ENCODE peak calls at places on chromosomes 16 and 17, in seven cellular contexts. One of them, this sample, is unnamed.
A peak's percentile ranks its signal among the peaks of the same experiment; 100 is the strongest.

GRCh38 chr17:27846042-27846655 is 45.8 kb upstream of the NOS2 start:
- DNase-seq in psoas muscle: no peak
- DNase-seq in mammary epithelial cell: no peak
- DNase-seq in hepatocyte: no peak
- DNase-seq in ascending aorta: no peak
- DNase-seq in neuronal stem cell: no peak
- DNase-seq in K562: no peak
- DNase-seq in this sample: peak; percentile 58

GRCh38 chr17:79633154-79633553 is 22.3 kb upstream of the RBFOX3 start:
- DNase-seq in neuronal stem cell: no peak
- DNase-seq in K562: no peak
- DNase-seq in mammary epithelial cell: no peak
- DNase-seq in ascending aorta: peak; percentile 43
- DNase-seq in hepatocyte: no peak
- DNase-seq in psoas muscle: no peak
- DNase-seq in this sample: no peak

GRCh38 chr17:57892146-57892819 is 42.4 kb upstream of the MRPS23 start:
- DNase-seq in hepatocyte: peak; percentile 91
- DNase-seq in psoas muscle: peak; percentile 90
- DNase-seq in K562: peak; percentile 82
- DNase-seq in mammary epithelial cell: no peak
- DNase-seq in neuronal stem cell: peak; percentile 83
- DNase-seq in ascending aorta: peak; percentile 95
- DNase-seq in this sample: peak; percentile 79

GRCh38 chr16:65125871-65126270 is 4.0 kb upstream of the CDH11 start:
- DNase-seq in mammary epithelial cell: no peak
- DNase-seq in neuronal stem cell: no peak
- DNase-seq in hepatocyte: peak; percentile 72
- DNase-seq in ascending aorta: no peak
- DNase-seq in psoas muscle: no peak
- DNase-seq in K562: no peak
- DNase-seq in this sample: no peak

GRCh38 chr17:72968798-72969197 is 123.7 kb downstream of the SLC39A11 start:
- DNase-seq in neuronal stem cell: no peak
- DNase-seq in hepatocyte: no peak
- DNase-seq in psoas muscle: no peak
- DNase-seq in K562: no peak
- DNase-seq in ascending aorta: no peak
- DNase-seq in mammary epithelial cell: no peak
- DNase-seq in this sample: no peak

GRCh38 chr16:73064227-73064995 is 16.5 kb upstream of the ZFHX3 start:
- DNase-seq in neuronal stem cell: peak; percentile 36
- DNase-seq in psoas muscle: no peak
- DNase-seq in ascending aorta: peak; percentile 85
- DNase-seq in mammary epithelial cell: peak; percentile 51
- DNase-seq in hepatocyte: no peak
- DNase-seq in K562: peak; percentile 13
- DNase-seq in this sample: no peak

GRCh38 chr17:61464121-61464905 is 12.1 kb downstream of the TBX4 start:
- DNase-seq in mammary epithelial cell: no peak
- DNase-seq in neuronal stem cell: no peak
- DNase-seq in hepatocyte: no peak
- DNase-seq in K562: no peak
- DNase-seq in ascending aorta: no peak
- DNase-seq in psoas muscle: no peak
- DNase-seq in this sample: no peak

GRCh38 chr17:10217916-10218315 is 19.5 kb upstream of the GAS7 start:
- DNase-seq in neuronal stem cell: no peak
- DNase-seq in K562: no peak
- DNase-seq in hepatocyte: no peak
- DNase-seq in mammary epithelial cell: no peak
- DNase-seq in psoas muscle: no peak
- DNase-seq in ascending aorta: peak; percentile 31
- DNase-seq in this sample: no peak

GRCh38 chr17:80452173-80452915 is 24.1 kb downstream of the NPTX1 start:
- DNase-seq in K562: no peak
- DNase-seq in mammary epithelial cell: no peak
- DNase-seq in psoas muscle: no peak
- DNase-seq in ascending aorta: no peak
- DNase-seq in hepatocyte: no peak
- DNase-seq in neuronal stem cell: no peak
- DNase-seq in this sample: no peak

GRCh38 chr16:89505204-89506112 is 2.7 kb upstream of the SPG7 start:
- DNase-seq in hepatocyte: peak; percentile 88
- DNase-seq in neuronal stem cell: no peak
- DNase-seq in ascending aorta: peak; percentile 93
- DNase-seq in K562: peak; percentile 99
- DNase-seq in psoas muscle: peak; percentile 88
- DNase-seq in mammary epithelial cell: peak; percentile 79
- DNase-seq in this sample: peak; percentile 75

GRCh38 chr16:89502319-89502843 is 5.8 kb upstream of the SPG7 start:
- DNase-seq in ascending aorta: no peak
- DNase-seq in K562: peak; percentile 36
- DNase-seq in neuronal stem cell: no peak
- DNase-seq in hepatocyte: peak; percentile 86
- DNase-seq in psoas muscle: no peak
- DNase-seq in mammary epithelial cell: peak; percentile 95
- DNase-seq in this sample: no peak

GRCh38 chr16:89506113-89506504 is 2.1 kb upstream of the SPG7 start:
- DNase-seq in psoas muscle: no peak
- DNase-seq in mammary epithelial cell: no peak
- DNase-seq in neuronal stem cell: no peak
- DNase-seq in hepatocyte: no peak
- DNase-seq in ascending aorta: no peak
- DNase-seq in K562: peak; percentile 34
- DNase-seq in this sample: no peak

GRCh38 chr16:89506791-89507191 is 1.4 kb upstream of the SPG7 start:
- DNase-seq in neuronal stem cell: no peak
- DNase-seq in ascending aorta: no peak
- DNase-seq in mammary epithelial cell: no peak
- DNase-seq in K562: peak; percentile 51
- DNase-seq in hepatocyte: no peak
- DNase-seq in psoas muscle: no peak
- DNase-seq in this sample: peak; percentile 32

GRCh38 chr16:89504061-89504460 is 4.1 kb upstream of the SPG7 start:
- DNase-seq in K562: no peak
- DNase-seq in hepatocyte: no peak
- DNase-seq in neuronal stem cell: no peak
- DNase-seq in mammary epithelial cell: no peak
- DNase-seq in psoas muscle: no peak
- DNase-seq in ascending aorta: no peak
- DNase-seq in this sample: no peak
- H3K4me1 ChIP-seq in K562: peaks cover 66% of the 10 kb centered on the region
- H3K4me1 ChIP-seq in hepatocyte: peaks cover 30% of the 10 kb centered on the region
- H3K4me1 ChIP-seq in neuronal stem cell: peaks cover 3% of the 10 kb centered on the region
- H3K4me1 ChIP-seq in mammary epithelial cell: peaks cover 30% of the 10 kb centered on the region
- H3K4me1 ChIP-seq in psoas muscle: peaks cover 11% of the 10 kb centered on the region
- H3K4me1 ChIP-seq in ascending aorta: peaks cover 13% of the 10 kb centered on the region
- H3K4me1 ChIP-seq in this sample: peaks cover 32% of the 10 kb centered on the region

DNA sequence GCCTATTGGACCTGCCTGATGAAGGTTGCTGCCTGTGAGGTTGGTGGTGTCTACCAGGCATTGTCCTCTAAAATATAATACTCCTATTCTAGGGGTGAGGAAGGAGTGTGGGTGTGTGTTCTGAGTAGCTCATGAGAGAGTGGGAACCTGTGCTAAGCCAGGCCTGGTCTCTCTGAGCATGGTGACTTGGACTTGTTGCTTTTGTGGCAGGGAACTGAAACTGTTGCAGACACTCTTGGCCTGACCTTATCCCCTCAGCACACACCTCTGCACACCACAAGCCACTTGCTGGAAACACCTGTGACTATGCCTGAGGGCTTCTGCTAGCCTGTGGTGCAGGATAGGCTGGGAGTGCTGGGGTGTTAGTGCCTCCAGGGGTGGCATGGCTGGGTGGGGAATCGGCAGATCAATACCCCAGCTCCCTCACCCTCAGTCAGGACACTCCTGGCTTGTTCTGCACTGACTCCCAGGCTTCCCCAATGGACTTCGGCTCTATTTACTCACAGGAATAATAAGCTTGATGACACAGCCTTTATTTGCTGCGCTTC is 29.9 kb downstream of the PLCG2 start:
- DNase-seq in psoas muscle: no peak
- DNase-seq in hepatocyte: peak; percentile 22
- DNase-seq in mammary epithelial cell: no peak
- DNase-seq in K562: no peak
- DNase-seq in ascending aorta: no peak
- DNase-seq in neuronal stem cell: no peak
- DNase-seq in this sample: no peak
- H3K27ac ChIP-seq in psoas muscle: no peak overlapping the region
- H3K27ac ChIP-seq in hepatocyte: no peak overlapping the region
- H3K27ac ChIP-seq in mammary epithelial cell: no peak overlapping the region
- H3K27ac ChIP-seq in K562: no peak overlapping the region
- H3K27ac ChIP-seq in ascending aorta: no peak overlapping the region
- H3K27ac ChIP-seq in neuronal stem cell: no peak overlapping the region
- H3K27ac ChIP-seq in this sample: no peak overlapping the region

GRCh38 chr16:10935491-10935890 is 6.8 kb downstream of the DEXI start:
- DNase-seq in ascending aorta: no peak
- DNase-seq in K562: no peak
- DNase-seq in mammary epithelial cell: no peak
- DNase-seq in hepatocyte: no peak
- DNase-seq in neuronal stem cell: no peak
- DNase-seq in psoas muscle: no peak
- DNase-seq in this sample: no peak
- H3K4me1 ChIP-seq in ascending aorta: peaks cover 61% of the 10 kb centered on the region
- H3K4me1 ChIP-seq in K562: peaks cover 12% of the 10 kb centered on the region
- H3K4me1 ChIP-seq in mammary epithelial cell: peaks cover 23% of the 10 kb centered on the region
- H3K4me1 ChIP-seq in hepatocyte: peaks cover 25% of the 10 kb centered on the region
- H3K4me1 ChIP-seq in neuronal stem cell: peaks cover 12% of the 10 kb centered on the region
- H3K4me1 ChIP-seq in psoas muscle: peaks cover 92% of the 10 kb centered on the region
- H3K4me1 ChIP-seq in this sample: peaks cover 55% of the 10 kb centered on the region

GRCh38 chr16:14509675-14510132 is 120.4 kb downstream of the PARN start:
- DNase-seq in neuronal stem cell: no peak
- DNase-seq in psoas muscle: no peak
- DNase-seq in mammary epithelial cell: no peak
- DNase-seq in ascending aorta: no peak
- DNase-seq in K562: no peak
- DNase-seq in hepatocyte: no peak
- DNase-seq in this sample: no peak
- H3K27ac ChIP-seq in neuronal stem cell: no peak overlapping the region
- H3K27ac ChIP-seq in psoas muscle: peak overlapping the region; percentile 20
- H3K27ac ChIP-seq in mammary epithelial cell: no peak overlapping the region
- H3K27ac ChIP-seq in ascending aorta: no peak overlapping the region
- H3K27ac ChIP-seq in K562: no peak overlapping the region
- H3K27ac ChIP-seq in hepatocyte: peak overlapping the region; percentile 5
- H3K27ac ChIP-seq in this sample: no peak overlapping the region

GRCh38 chr17:17079336-17079735 is 37.1 kb downstream of the MPRIP start:
- DNase-seq in mammary epithelial cell: no peak
- DNase-seq in ascending aorta: no peak
- DNase-seq in neuronal stem cell: no peak
- DNase-seq in K562: peak; percentile 45
- DNase-seq in hepatocyte: no peak
- DNase-seq in psoas muscle: no peak
- DNase-seq in this sample: no peak

GRCh38 chr17:17079761-17080160 is 37.5 kb downstream of the MPRIP start:
- DNase-seq in neuronal stem cell: no peak
- DNase-seq in mammary epithelial cell: no peak
- DNase-seq in K562: no peak
- DNase-seq in ascending aorta: no peak
- DNase-seq in psoas muscle: peak; percentile 51
- DNase-seq in hepatocyte: no peak
- DNase-seq in this sample: no peak

GRCh38 chr17:17077101-17077500 is 34.8 kb downstream of the MPRIP start:
- DNase-seq in ascending aorta: no peak
- DNase-seq in hepatocyte: no peak
- DNase-seq in psoas muscle: no peak
- DNase-seq in K562: no peak
- DNase-seq in neuronal stem cell: no peak
- DNase-seq in mammary epithelial cell: no peak
- DNase-seq in this sample: no peak

GRCh38 chr17:17078832-17079231 is 36.6 kb downstream of the MPRIP start:
- DNase-seq in psoas muscle: no peak
- DNase-seq in K562: no peak
- DNase-seq in neuronal stem cell: no peak
- DNase-seq in hepatocyte: no peak
- DNase-seq in mammary epithelial cell: no peak
- DNase-seq in ascending aorta: no peak
- DNase-seq in this sample: no peak

DNA sequence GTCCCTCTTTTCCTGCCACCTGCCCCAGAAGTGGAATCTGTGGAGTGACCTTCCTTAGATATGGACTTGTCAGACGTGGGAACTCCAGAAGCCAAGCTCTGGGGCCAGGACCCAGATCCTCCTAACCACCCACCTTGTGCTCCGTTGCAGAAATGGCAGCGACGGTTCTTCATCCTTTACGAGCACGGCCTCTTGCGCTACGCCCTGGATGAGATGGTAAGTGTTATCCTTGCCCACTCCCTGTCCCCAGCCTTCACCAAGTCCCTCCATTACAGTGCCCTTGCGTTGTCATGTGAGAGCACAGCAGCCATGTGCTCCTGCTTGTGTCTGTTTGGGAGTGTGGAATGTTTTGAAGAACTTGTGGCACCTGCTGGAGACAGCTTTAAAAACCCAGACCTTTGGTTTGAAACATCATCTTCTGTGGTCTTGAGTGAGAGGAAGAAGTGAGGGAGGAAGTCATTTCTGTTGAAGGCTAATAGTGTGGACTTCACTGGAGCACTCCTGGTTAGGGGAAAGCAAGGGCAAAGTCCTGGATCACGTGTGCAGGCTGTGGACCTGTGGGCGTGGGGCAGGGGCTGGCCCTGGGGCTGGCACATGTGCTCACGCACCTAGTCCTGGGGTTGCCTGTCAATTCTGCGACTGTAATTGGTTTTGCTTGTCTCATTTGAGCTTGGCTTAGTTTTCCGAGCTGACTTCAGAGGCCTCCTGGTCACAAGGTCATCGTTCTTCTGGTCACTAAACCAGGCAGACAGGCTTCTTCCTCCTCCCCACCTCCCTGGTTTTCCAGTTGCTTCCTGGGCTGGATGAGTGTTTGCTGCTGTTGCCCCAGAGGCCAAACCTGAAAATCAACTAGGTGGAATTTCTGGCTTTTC is 35.8 kb downstream of the MPRIP start:
- DNase-seq in K562: no peak
- DNase-seq in neuronal stem cell: no peak
- DNase-seq in mammary epithelial cell: no peak
- DNase-seq in psoas muscle: no peak
- DNase-seq in hepatocyte: peak; percentile 83
- DNase-seq in ascending aorta: no peak
- DNase-seq in this sample: no peak
- H3K4me1 ChIP-seq in K562: peaks cover 28% of the 10 kb centered on the region
- H3K4me1 ChIP-seq in neuronal stem cell: peaks cover 7% of the 10 kb centered on the region
- H3K4me1 ChIP-seq in mammary epithelial cell: peaks cover 31% of the 10 kb centered on the region
- H3K4me1 ChIP-seq in psoas muscle: peaks cover 80% of the 10 kb centered on the region
- H3K4me1 ChIP-seq in hepatocyte: peaks cover 43% of the 10 kb centered on the region
- H3K4me1 ChIP-seq in ascending aorta: peaks cover 33% of the 10 kb centered on the region
- H3K4me1 ChIP-seq in this sample: peaks cover 17% of the 10 kb centered on the region

This sample was measured in CD8-positive, alpha-beta memory T cell.